ENCODE peak calls at places on chromosomes 6 and 20, in four cellular contexts. D is tibial nerve, Y is left lung, V is spleen. B is an unnamed sample.
A peak's percentile ranks its signal among the peaks of the same experiment; 100 is the strongest.

GRCh38 chr20:32963176-32963575 is 41.1 kb downstream of the SUN5 start:
- DNase-seq in D (no peak), Y (no peak), V (peak; percentile 63), B (no peak)

GRCh38 chr6:139973602-139974373 is 599.3 kb upstream of the CITED2 start:
- DNase-seq in V (no peak), D (no peak), Y (no peak), B (no peak)

GRCh38 chr20:3887870-3888614 is 1.1 kb upstream of the PANK2 start:
- DNase-seq in Y (no peak), V (no peak), D (no peak), B (no peak)

GRCh38 chr6:108686896-108687295 is 126.2 kb downstream of the FOXO3 start:
- DNase-seq in D (no peak), V (no peak), Y (no peak), B (no peak)

GRCh38 chr6:126721581-126722145 is 381.7 kb downstream of the CENPW start:
- DNase-seq in Y (no peak), D (no peak), V (no peak), B (no peak)

GRCh38 chr20:18972251-18972876 is 158.8 kb downstream of the SCP2D1 start:
- DNase-seq in V (no peak), D (no peak), Y (no peak), B (no peak)

GRCh38 chr6:77340331-77340730 is 123.0 kb downstream of the HTR1B start:
- DNase-seq in Y (no peak), V (peak; percentile 14), D (no peak), B (no peak)

GRCh38 chr20:47188540-47188939 is 168.0 kb downstream of the ZMYND8 start:
- DNase-seq in V (no peak), Y (no peak), D (no peak), B (no peak)

GRCh38 chr6:42301986-42302385 is 84.3 kb upstream of the MRPS10 start:
- DNase-seq in Y (no peak), V (no peak), D (no peak), B (no peak)

GRCh38 chr6:167485186-167485978 is 160.5 kb downstream of the TTLL2 start:
- DNase-seq in Y (no peak), D (peak; percentile 77), V (no peak), B (peak; percentile 65)

GRCh38 chr6:31352497-31353368 is 4.2 kb downstream of the HLA-B start:
- DNase-seq in V (no peak), Y (no peak), D (no peak), B (no peak)

GRCh38 chr20:45032276-45032675 is 66.0 kb downstream of the STK4 start:
- DNase-seq in Y (no peak), V (no peak), D (no peak), B (no peak)

GRCh38 chr6:71290611-71291010 is 2.0 kb downstream of the OGFRL1 start:
- DNase-seq in Y (no peak), D (no peak), V (no peak), B (no peak)

GRCh38 chr6:89244237-89244985 is 27.3 kb upstream of the GABRR1 start:
- DNase-seq in D (no peak), Y (no peak), V (no peak), B (no peak)
- H3K4me1 ChIP-seq in D (no peaks in the 10 kb centered on the region), Y (no peaks in the 10 kb centered on the region), V (peaks cover 9% of the 10 kb centered on the region), B (no peaks in the 10 kb centered on the region)

GRCh38 chr6:161743526-161744196 is 469.8 kb upstream of the AGPAT4 start:
- DNase-seq in V (no peak), Y (no peak), D (no peak), B (no peak)

GRCh38 chr6:161744211-161745067 is 470.6 kb upstream of the AGPAT4 start:
- DNase-seq in Y (no peak), D (no peak), V (no peak), B (no peak)

GRCh38 chr6:161748535-161749386 is 474.9 kb upstream of the AGPAT4 start:
- DNase-seq in Y (no peak), D (peak; percentile 22), V (no peak), B (peak; percentile 41)

GRCh38 chr6:161745594-161745993 is 471.7 kb upstream of the AGPAT4 start:
- DNase-seq in Y (no peak), D (no peak), V (no peak), B (no peak)

DNA sequence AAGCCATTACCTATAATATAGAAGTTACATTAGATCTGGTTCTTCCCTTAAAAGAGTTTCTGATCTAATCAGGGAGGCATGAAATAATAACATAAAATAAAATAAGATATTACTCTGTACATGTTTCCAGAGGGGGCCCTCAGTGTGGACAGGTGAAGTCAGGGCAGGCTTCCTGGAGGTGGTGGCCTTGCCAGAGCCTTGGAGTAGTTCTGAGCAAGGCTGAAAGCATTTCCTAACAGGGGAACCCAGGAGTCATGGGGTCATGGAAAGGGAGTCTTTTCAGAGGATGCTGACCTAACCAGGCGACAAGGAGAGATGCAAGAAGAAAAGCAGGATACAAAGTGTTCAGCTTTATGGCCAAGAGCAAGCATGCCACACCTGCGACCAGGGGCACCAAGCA is 471.3 kb upstream of the AGPAT4 start:
- DNase-seq in V (no peak), D (no peak), Y (no peak), B (no peak)
- H3K4me1 ChIP-seq in V (no peaks in the 10 kb centered on the region), D (no peaks in the 10 kb centered on the region), Y (no peaks in the 10 kb centered on the region), B (no peaks in the 10 kb centered on the region)

GRCh38 chr20:63214514-63214913 is 1.4 kb downstream of the YTHDF1 start:
- DNase-seq in V (no peak), Y (no peak), D (no peak), B (no peak)
- H3K4me1 ChIP-seq in V (peaks cover 71% of the 10 kb centered on the region), Y (peaks cover 20% of the 10 kb centered on the region), D (no peaks in the 10 kb centered on the region), B (peaks cover 49% of the 10 kb centered on the region)

DNA sequence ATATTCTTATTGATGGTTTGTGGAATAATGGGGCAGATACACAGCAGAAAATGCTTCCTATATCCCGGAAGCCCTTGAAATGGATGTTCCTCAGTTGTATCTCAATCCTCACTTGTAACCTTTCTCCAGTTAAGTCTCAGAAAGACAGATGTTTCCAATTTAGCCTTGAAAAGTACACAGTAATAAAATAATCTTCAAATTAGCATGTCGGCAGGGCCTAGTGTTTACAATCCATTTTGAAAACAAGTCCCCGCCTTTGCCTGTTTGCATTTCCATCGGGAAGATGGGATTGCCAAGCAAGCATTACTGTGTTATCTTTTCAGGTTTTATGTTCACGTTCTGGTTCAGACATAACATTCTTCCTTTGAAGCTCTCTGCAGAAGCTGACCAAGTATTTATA is 41.5 kb downstream of the SNRNP48 start:
- DNase-seq in V (no peak), Y (no peak), D (no peak), B (no peak)
- H3K4me1 ChIP-seq in V (no peaks in the 10 kb centered on the region), Y (no peaks in the 10 kb centered on the region), D (no peaks in the 10 kb centered on the region), B (no peaks in the 10 kb centered on the region)

GRCh38 chr6:45350186-45350585 is 22.1 kb downstream of the RUNX2 start:
- DNase-seq in Y (no peak), D (no peak), V (no peak), B (no peak)

GRCh38 chr6:45353654-45354053 is 24.1 kb downstream of the SUPT3H start:
- DNase-seq in Y (no peak), V (no peak), D (no peak), B (no peak)

GRCh38 chr6:45351667-45352066 is 23.5 kb downstream of the RUNX2 start:
- DNase-seq in D (no peak), V (no peak), Y (no peak), B (no peak)

GRCh38 chr6:45351076-45351475 is 22.9 kb downstream of the RUNX2 start:
- DNase-seq in D (no peak), Y (no peak), V (no peak), B (no peak)
- H3K4me1 ChIP-seq in D (no peaks in the 10 kb centered on the region), Y (no peaks in the 10 kb centered on the region), V (no peaks in the 10 kb centered on the region), B (no peaks in the 10 kb centered on the region)

GRCh38 chr6:3329491-3330051 is 70.8 kb downstream of the PSMG4 start:
- DNase-seq in V (peak; percentile 52), Y (no peak), D (no peak), B (no peak)

GRCh38 chr6:3330199-3330598 is 71.5 kb downstream of the PSMG4 start:
- DNase-seq in Y (no peak), V (peak; percentile 41), D (no peak), B (no peak)

GRCh38 chr6:3328145-3328544 is 69.4 kb downstream of the PSMG4 start:
- DNase-seq in V (peak; percentile 43), Y (no peak), D (no peak), B (no peak)

GRCh38 chr6:3327403-3327802 is 68.7 kb downstream of the PSMG4 start:
- DNase-seq in D (no peak), V (peak; percentile 0), Y (no peak), B (no peak)

GRCh38 chr6:3328796-3329195 is 70.0 kb downstream of the PSMG4 start:
- DNase-seq in Y (no peak), D (no peak), V (peak; percentile 61), B (peak; percentile 52)
- H3K4me1 ChIP-seq in Y (peaks cover 9% of the 10 kb centered on the region), D (no peaks in the 10 kb centered on the region), V (no peaks in the 10 kb centered on the region), B (peaks cover 11% of the 10 kb centered on the region)

DNA sequence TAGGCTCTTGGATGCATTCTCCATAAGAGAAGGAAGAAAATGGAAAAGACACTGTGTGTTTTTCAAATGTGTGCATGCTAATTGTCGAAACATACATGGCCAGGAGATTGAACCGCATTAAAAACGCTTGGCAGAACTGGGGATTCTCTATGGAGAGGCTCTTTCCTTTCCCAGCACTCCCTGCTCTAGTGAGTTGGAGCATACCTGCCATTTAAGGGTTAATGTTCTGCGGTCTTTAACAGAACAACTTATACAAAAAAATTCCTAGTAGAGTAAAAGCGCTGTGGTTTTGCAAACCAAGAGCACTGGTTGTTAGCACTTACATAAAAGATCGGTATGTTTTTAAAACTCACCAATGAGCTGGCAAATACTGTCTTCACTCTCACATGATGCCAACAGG is 1.6 kb downstream of the TAGAP start:
- DNase-seq in Y (no peak), V (no peak), D (no peak), B (no peak)
- H3K4me1 ChIP-seq in Y (peaks cover 4% of the 10 kb centered on the region), V (peaks cover 86% of the 10 kb centered on the region), D (no peaks in the 10 kb centered on the region), B (peaks cover 4% of the 10 kb centered on the region)

DNA sequence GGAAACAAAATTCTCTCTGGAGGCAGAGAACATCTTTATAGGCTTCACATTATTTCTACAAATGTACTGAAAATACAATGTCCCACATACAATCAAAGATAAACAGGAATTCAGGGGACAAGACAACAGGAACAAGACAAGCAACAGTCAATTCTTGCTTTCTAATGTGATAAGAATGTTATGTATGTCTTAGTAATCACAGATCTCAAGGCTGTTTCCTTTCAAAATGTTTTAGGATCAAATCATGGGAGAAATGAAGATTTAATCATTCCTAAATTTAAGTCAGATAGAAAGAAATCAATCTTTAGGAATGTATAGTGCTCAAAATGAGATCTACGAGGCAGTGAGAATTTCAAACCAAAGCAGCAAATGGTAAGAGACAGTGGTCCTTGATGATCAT is 32.1 kb downstream of the NEDD9 start:
- DNase-seq in D (no peak), Y (no peak), V (no peak), B (no peak)
- H3K4me1 ChIP-seq in D (no peaks in the 10 kb centered on the region), Y (peaks cover 19% of the 10 kb centered on the region), V (peaks cover 99% of the 10 kb centered on the region), B (peaks cover 69% of the 10 kb centered on the region)